ENCODE peak calls at places on chromosome 10, in six cellular contexts. R is HS-5; Z is PC-3; C is CD8-positive, alpha-beta memory T cell; Q is M059J; X is kidney tubule cell. B is an unnamed sample.

GRCh38 chr10:102004376-102004775 is 51.6 kb downstream of the ARMH3 start:
- DNase-seq in C (no peak), R (no peak), Q (no peak), Z (no peak), X (no peak), B (no peak)

GRCh38 chr10:103645141-103646054 is 151.9 kb downstream of the NEURL1 start:
- DNase-seq in C (no peak), R (peak), X (peak), Z (peak), Q (peak), B (peak)

GRCh38 chr10:69839696-69840345 is 38.1 kb downstream of the COL13A1 start:
- DNase-seq in Q (peak), C (no peak), Z (peak), R (no peak), X (peak), B (no peak)

GRCh38 chr10:14056545-14057332 is 274.0 kb downstream of the FRMD4A start:
- DNase-seq in C (no peak), Q (peak), X (peak), Z (no peak), R (peak), B (no peak)

GRCh38 chr10:101172741-101173140 is 41.6 kb downstream of the TLX1 start:
- DNase-seq in C (no peak), Z (no peak), Q (no peak), X (no peak), R (no peak), B (no peak)

GRCh38 chr10:115762029-115762428 is 511.0 kb downstream of the GFRA1 start:
- DNase-seq in Q (no peak), Z (no peak), R (no peak), X (no peak), C (no peak), B (peak)

GRCh38 chr10:17026686-17027485 is 102.7 kb downstream of the CUBN start:
- DNase-seq in C (peak), Q (no peak), Z (peak), R (peak), X (no peak), B (no peak)

GRCh38 chr10:99630439-99630838 is 10.2 kb upstream of the SLC25A28 start:
- DNase-seq in R (no peak), Q (peak), Z (peak), X (peak), C (no peak), B (no peak)

GRCh38 chr10:59633063-59633462 is 76.6 kb downstream of the SLC16A9 start:
- DNase-seq in Z (no peak), X (no peak), C (no peak), Q (no peak), R (no peak), B (no peak)

GRCh38 chr10:58903071-58903470 is 273.4 kb upstream of the PHYHIPL start:
- DNase-seq in X (no peak), C (no peak), R (no peak), Z (no peak), Q (no peak), B (no peak)

GRCh38 chr10:21523557-21524008 is 1.9 kb downstream of the SKIDA1 start:
- DNase-seq in C (no peak), Z (no peak), R (no peak), X (no peak), Q (peak), B (no peak)

GRCh38 chr10:17802966-17803365 is 6.2 kb upstream of the MRC1 start:
- DNase-seq in Z (peak), R (no peak), C (no peak), Q (no peak), X (no peak), B (no peak)

GRCh38 chr10:102408728-102409603 is 9.6 kb downstream of the PSD start:
- DNase-seq in C (peak), Z (no peak), X (no peak), Q (no peak), R (no peak), B (peak)